ENCODE peak calls at places on chromosome 1, in seven cellular contexts. Q, E, A, K, R, O and U are unnamed samples.

GRCh38 chr1:183783896-183784637 is 20.9 kb upstream of the RGL1 start:
- DNase-seq in Q (no peak), E (no peak), A (no peak), K (no peak), R (no peak), O (no peak), U (no peak)

GRCh38 chr1:78210167-78210566 is 164.4 kb downstream of the GIPC2 start:
- DNase-seq in Q (no peak), E (no peak), A (no peak), K (no peak), R (no peak), O (no peak), U (no peak)

GRCh38 chr1:80534606-80535360 is 1266.0 kb upstream of the ADGRL2 start:
- DNase-seq in Q (no peak), E (no peak), A (no peak), K (no peak), R (no peak), O (no peak), U (no peak)

GRCh38 chr1:18583326-18583941 is 47.2 kb upstream of the PAX7 start:
- DNase-seq in Q (no peak), E (no peak), A (no peak), K (no peak), R (no peak), O (peak; percentile 30), U (no peak)

GRCh38 chr1:245060684-245061374 is 94.0 kb upstream of the KIF26B start:
- DNase-seq in Q (peak; percentile 19), E (no peak), A (no peak), K (peak; percentile 11), R (no peak), O (no peak), U (no peak)

GRCh38 chr1:45536886-45537285 is 13.7 kb upstream of the AKR1A1 start:
- DNase-seq in Q (no peak), E (no peak), A (no peak), K (no peak), R (no peak), O (no peak), U (no peak)

GRCh38 chr1:232966663-232967062 is 16.3 kb downstream of the NTPCR start:
- DNase-seq in Q (no peak), E (no peak), A (no peak), K (no peak), R (no peak), O (no peak), U (no peak)

GRCh38 chr1:161958425-161958824 is 65.2 kb downstream of the OLFML2B start:
- DNase-seq in Q (no peak), E (peak; percentile 39), A (no peak), K (no peak), R (peak; percentile 22), O (no peak), U (no peak)

GRCh38 chr1:245213066-245213465 is 58.3 kb downstream of the KIF26B start:
- DNase-seq in Q (peak; percentile 41), E (no peak), A (no peak), K (no peak), R (no peak), O (no peak), U (no peak)

GRCh38 chr1:205600085-205600484 is 31.7 kb downstream of the ELK4 start:
- DNase-seq in Q (no peak), E (peak; percentile 40), A (no peak), K (no peak), R (peak; percentile 36), O (no peak), U (no peak)

GRCh38 chr1:154931940-154932487 is 4.5 kb downstream of the PMVK start:
- DNase-seq in Q (no peak), E (no peak), A (no peak), K (no peak), R (no peak), O (no peak), U (no peak)

GRCh38 chr1:32353886-32354570 is 8.3 kb downstream of the FAM229A start:
- DNase-seq in Q (no peak), E (no peak), A (no peak), K (no peak), R (no peak), O (no peak), U (no peak)

GRCh38 chr1:219555031-219555667 is 57.8 kb downstream of the ZC3H11B start:
- DNase-seq in Q (peak; percentile 58), E (no peak), A (no peak), K (no peak), R (no peak), O (no peak), U (no peak)